ENCODE peak calls at places on chromosomes 16 and 17, in ten cellular contexts. X, E, Z, P, N, W, Y, I, M and G are unnamed samples.

GRCh38 chr17:36602924-36603384 is 1.6 kb downstream of the MRM1 start:
- DNase-seq in X (peak), E (no peak), Z (peak), P (peak), N (no peak), W (peak), Y (peak), I (no peak), M (peak), G (peak)

GRCh38 chr17:17236295-17237025 is 508 bp downstream of the FLCN start:
- DNase-seq in X (peak), E (no peak), Z (peak), P (peak), N (no peak), W (peak), Y (peak), I (no peak), M (peak), G (no peak)

GRCh38 chr16:31464348-31464769 is 5.1 kb downstream of the ARMC5 start:
- DNase-seq in X (no peak), E (no peak), Z (no peak), P (no peak), N (no peak), W (no peak), Y (no peak), I (no peak), M (no peak), G (no peak)

GRCh38 chr17:7041607-7042506 is 2.0 kb downstream of the SLC16A11 start:
- DNase-seq in X (no peak), E (no peak), Z (no peak), P (no peak), N (no peak), W (peak), Y (no peak), I (no peak), M (no peak), G (no peak)

GRCh38 chr16:52068447-52069074 is 478.4 kb downstream of the TOX3 start:
- DNase-seq in X (peak), E (no peak), Z (peak), P (peak), N (no peak), W (peak), Y (peak), I (no peak), M (no peak), G (no peak)

GRCh38 chr17:44267818-44268490 is at the start of gene SLC4A1:
- DNase-seq in X (no peak), E (no peak), Z (no peak), P (no peak), N (no peak), W (no peak), Y (no peak), I (no peak), M (no peak), G (no peak)

GRCh38 chr16:77169650-77170236 is 21.2 kb upstream of the MON1B start:
- DNase-seq in X (peak), E (no peak), Z (peak), P (peak), N (no peak), W (peak), Y (peak), I (no peak), M (peak), G (peak)

GRCh38 chr17:9531080-9531479 is 44.5 kb downstream of the STX8 start:
- DNase-seq in X (no peak), E (no peak), Z (no peak), P (no peak), N (no peak), W (peak), Y (no peak), I (no peak), M (no peak), G (no peak)

GRCh38 chr17:1484586-1485310 is 7.7 kb downstream of the MYO1C start:
- DNase-seq in X (peak), E (no peak), Z (peak), P (no peak), N (no peak), W (peak), Y (peak), I (no peak), M (peak), G (no peak)

GRCh38 chr16:81651758-81652718 is 127.1 kb upstream of the PLCG2 start:
- DNase-seq in X (no peak), E (no peak), Z (no peak), P (no peak), N (no peak), W (no peak), Y (no peak), I (no peak), M (no peak), G (no peak)

GRCh38 chr16:89346869-89347268 is 129.4 kb downstream of the ZNF778 start:
- DNase-seq in X (no peak), E (no peak), Z (no peak), P (no peak), N (no peak), W (no peak), Y (no peak), I (no peak), M (no peak), G (no peak)

GRCh38 chr16:89687092-89687940 is 827 bp downstream of the CDK10 start:
- DNase-seq in X (peak), E (no peak), Z (peak), P (peak), N (no peak), W (peak), Y (peak), I (peak), M (peak), G (no peak)

GRCh38 chr17:19727466-19728113 is 11.2 kb upstream of the SLC47A2 start:
- DNase-seq in X (peak), E (peak), Z (peak), P (peak), N (peak), W (peak), Y (peak), I (peak), M (no peak), G (no peak)

GRCh38 chr17:1087381-1088241 is 90.7 kb downstream of the TIMM22 start:
- DNase-seq in X (peak), E (no peak), Z (peak), P (no peak), N (peak), W (peak), Y (no peak), I (no peak), M (peak), G (no peak)

GRCh38 chr16:81337097-81337496 is 22.3 kb downstream of the GAN start:
- DNase-seq in X (no peak), E (no peak), Z (no peak), P (no peak), N (no peak), W (no peak), Y (no peak), I (no peak), M (no peak), G (no peak)

GRCh38 chr17:63425478-63425877 is 20.6 kb downstream of the CYB561 start:
- DNase-seq in X (peak), E (peak), Z (peak), P (peak), N (peak), W (peak), Y (peak), I (peak), M (peak), G (peak)

GRCh38 chr16:66391726-66392670 is 25.5 kb downstream of the CDH5 start:
- DNase-seq in X (no peak), E (no peak), Z (no peak), P (no peak), N (no peak), W (no peak), Y (no peak), I (peak), M (no peak), G (no peak)

GRCh38 chr16:47110939-47111338 is 32.8 kb downstream of the NETO2 start:
- DNase-seq in X (no peak), E (no peak), Z (no peak), P (no peak), N (no peak), W (no peak), Y (no peak), I (no peak), M (no peak), G (no peak)

GRCh38 chr17:79163071-79163470 is 88.4 kb downstream of the ENGASE start:
- DNase-seq in X (no peak), E (no peak), Z (no peak), P (no peak), N (no peak), W (no peak), Y (no peak), I (no peak), M (no peak), G (no peak)

GRCh38 chr17:38598536-38598935 is 7.2 kb downstream of the SRCIN1 start:
- DNase-seq in X (peak), E (no peak), Z (peak), P (peak), N (no peak), W (peak), Y (peak), I (no peak), M (peak), G (peak)

GRCh38 chr17:82893779-82894178 is 54.0 kb upstream of the ZNF750 start:
- DNase-seq in X (no peak), E (no peak), Z (peak), P (no peak), N (peak), W (no peak), Y (peak), I (no peak), M (no peak), G (no peak)

GRCh38 chr17:28720247-28720996 is 637 bp downstream of the RPL23A start:
- DNase-seq in X (no peak), E (no peak), Z (no peak), P (no peak), N (no peak), W (no peak), Y (no peak), I (no peak), M (no peak), G (no peak)

GRCh38 chr17:79045001-79045729 is 21.2 kb downstream of the C1QTNF1 start:
- DNase-seq in X (no peak), E (no peak), Z (no peak), P (no peak), N (no peak), W (no peak), Y (no peak), I (no peak), M (no peak), G (no peak)

GRCh38 chr17:386145-386876 is 33.7 kb upstream of the RPH3AL start:
- DNase-seq in X (peak), E (no peak), Z (peak), P (peak), N (peak), W (peak), Y (no peak), I (peak), M (peak), G (no peak)

GRCh38 chr17:27497696-27498095 is 41.4 kb downstream of the KSR1 start:
- DNase-seq in X (no peak), E (no peak), Z (no peak), P (no peak), N (no peak), W (no peak), Y (no peak), I (no peak), M (no peak), G (no peak)

GRCh38 chr17:45320931-45321461 is 4.2 kb upstream of the MAP3K14 start:
- DNase-seq in X (no peak), E (peak), Z (peak), P (peak), N (no peak), W (peak), Y (peak), I (no peak), M (peak), G (peak)

GRCh38 chr16:22726868-22727267 is 87.1 kb upstream of the HS3ST2 start:
- DNase-seq in X (no peak), E (no peak), Z (no peak), P (no peak), N (no peak), W (no peak), Y (no peak), I (no peak), M (no peak), G (no peak)

GRCh38 chr16:17475104-17475503 is 4.3 kb upstream of the XYLT1 start:
- DNase-seq in X (no peak), E (no peak), Z (no peak), P (no peak), N (no peak), W (no peak), Y (no peak), I (no peak), M (no peak), G (no peak)

GRCh38 chr17:34584805-34585416 is 5.5 kb downstream of the TMEM132E start:
- DNase-seq in X (no peak), E (peak), Z (peak), P (no peak), N (no peak), W (peak), Y (peak), I (no peak), M (no peak), G (no peak)

GRCh38 chr17:79369001-79369400 is 241.8 kb downstream of the RBFOX3 start:
- DNase-seq in X (no peak), E (no peak), Z (no peak), P (no peak), N (peak), W (no peak), Y (no peak), I (no peak), M (no peak), G (no peak)

GRCh38 chr16:89952049-89952448 is 3.5 kb downstream of the DEF8 start:
- DNase-seq in X (peak), E (no peak), Z (no peak), P (no peak), N (no peak), W (no peak), Y (no peak), I (no peak), M (no peak), G (no peak)

GRCh38 chr17:336110-337021 is 16.2 kb downstream of the RPH3AL start:
- DNase-seq in X (peak), E (no peak), Z (no peak), P (no peak), N (peak), W (no peak), Y (no peak), I (no peak), M (no peak), G (no peak)

GRCh38 chr16:52928955-52929354 is 123.7 kb downstream of the CHD9NB start:
- DNase-seq in X (no peak), E (no peak), Z (no peak), P (no peak), N (no peak), W (no peak), Y (no peak), I (no peak), M (no peak), G (no peak)

GRCh38 chr17:37488009-37488604 is 1.6 kb upstream of the DUSP14 start:
- DNase-seq in X (no peak), E (peak), Z (peak), P (peak), N (no peak), W (peak), Y (peak), I (no peak), M (peak), G (peak)

GRCh38 chr16:12901597-12902436 is at the start of gene SHISA9:
- DNase-seq in X (no peak), E (no peak), Z (no peak), P (no peak), N (no peak), W (peak), Y (no peak), I (no peak), M (no peak), G (no peak)
- H3K4me3 ChIP-seq in X (peak), E (no peak), Z (no peak), P (peak), N (peak), W (peak), Y (no peak), I (peak), M (peak), G (no peak)

GRCh38 chr17:49557204-49558024 is 18.3 kb upstream of the NXPH3 start:
- DNase-seq in X (no peak), E (no peak), Z (peak), P (peak), N (no peak), W (peak), Y (peak), I (peak), M (peak), G (no peak)
- TF ChIP-seq CTCF in X (peak), E (peak), Z (peak), P (peak), N (peak), W (peak), Y (peak), I (peak), M (peak), G (peak)

DNA sequence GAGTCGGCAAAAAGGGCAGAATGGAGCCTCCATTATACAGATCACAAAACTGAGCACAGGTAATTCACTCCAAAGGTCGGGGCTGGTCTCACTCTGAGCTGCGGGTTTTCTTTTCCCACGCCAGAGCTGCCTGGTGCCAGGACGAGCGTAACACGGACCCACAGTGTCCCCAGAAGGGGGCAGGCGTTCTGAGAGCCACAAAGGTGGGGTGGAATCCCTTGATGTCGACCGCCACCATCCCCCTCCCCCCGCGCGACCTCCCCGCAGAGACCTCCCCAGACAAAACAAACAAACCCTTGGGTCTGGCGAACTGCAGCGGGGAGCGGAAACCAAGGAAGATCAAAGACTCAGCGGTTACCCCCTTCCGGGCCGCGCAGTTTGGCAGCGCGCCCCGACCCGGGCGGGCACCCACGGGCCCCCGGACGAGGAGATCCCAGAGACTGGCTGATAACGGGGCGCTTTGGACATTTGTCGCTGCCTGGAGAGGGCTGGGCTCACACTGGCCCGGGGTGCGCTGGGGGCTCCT is 793 bp upstream of the NKD1 start:
- DNase-seq in X (peak), E (no peak), Z (peak), P (no peak), N (peak), W (peak), Y (no peak), I (no peak), M (no peak), G (no peak)
- H3K4me3 ChIP-seq in X (peak), E (peak), Z (peak), P (peak), N (peak), W (peak), Y (peak), I (peak), M (peak), G (no peak)

DNA sequence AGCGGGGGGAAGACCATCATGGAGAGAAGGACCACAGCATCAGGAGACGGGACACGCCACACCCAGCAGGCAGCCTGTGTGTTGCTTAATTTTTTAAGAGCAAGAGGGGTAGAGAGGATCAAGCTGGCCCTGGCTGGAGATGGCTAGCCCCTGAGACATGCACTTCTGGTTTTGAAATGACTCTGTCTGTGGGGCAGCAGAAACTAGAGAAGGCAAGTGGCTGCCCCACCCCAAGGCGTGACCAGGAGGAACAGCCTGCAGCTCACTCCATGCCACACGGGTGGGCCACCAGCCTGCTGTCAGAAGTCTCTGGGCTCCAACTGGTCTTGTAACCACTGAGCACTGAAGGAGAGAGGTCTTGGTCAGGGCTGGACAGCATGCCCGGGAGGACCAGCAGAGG is 75.5 kb downstream of the SOCS1 start:
- DNase-seq in X (peak), E (no peak), Z (no peak), P (no peak), N (no peak), W (no peak), Y (no peak), I (no peak), M (no peak), G (no peak)
- TF ChIP-seq CTCF in X (no peak), E (no peak), Z (no peak), P (no peak), N (no peak), W (no peak), Y (no peak), I (no peak), M (no peak), G (no peak)

GRCh38 chr16:27853101-27853500 is 210.4 kb downstream of the GSG1L start:
- DNase-seq in X (no peak), E (no peak), Z (no peak), P (no peak), N (no peak), W (no peak), Y (no peak), I (peak), M (no peak), G (no peak)
- H3K4me3 ChIP-seq in X (no peak), E (no peak), Z (no peak), P (no peak), N (no peak), W (no peak), Y (no peak), I (no peak), M (no peak), G (no peak)

GRCh38 chr17:5582177-5582885 is 2.0 kb downstream of the NLRP1 start:
- DNase-seq in X (no peak), E (no peak), Z (no peak), P (no peak), N (no peak), W (no peak), Y (no peak), I (no peak), M (no peak), G (no peak)

GRCh38 chr17:5584383-5584951 is at the start of gene NLRP1:
- DNase-seq in X (peak), E (peak), Z (peak), P (peak), N (peak), W (peak), Y (peak), I (peak), M (peak), G (peak)

GRCh38 chr17:5581655-5582054 is 2.7 kb downstream of the NLRP1 start:
- DNase-seq in X (no peak), E (no peak), Z (no peak), P (no peak), N (no peak), W (no peak), Y (no peak), I (no peak), M (no peak), G (no peak)

GRCh38 chr17:5584971-5585794 is 874 bp upstream of the NLRP1 start:
- DNase-seq in X (no peak), E (peak), Z (peak), P (no peak), N (no peak), W (no peak), Y (peak), I (no peak), M (no peak), G (peak)

GRCh38 chr17:5583426-5584382 is 605 bp downstream of the NLRP1 start:
- DNase-seq in X (no peak), E (no peak), Z (no peak), P (no peak), N (peak), W (no peak), Y (no peak), I (no peak), M (no peak), G (no peak)
- TF ChIP-seq CTCF in X (no peak), E (peak), Z (no peak), P (no peak), N (no peak), W (no peak), Y (no peak), I (no peak), M (no peak), G (no peak)

DNA sequence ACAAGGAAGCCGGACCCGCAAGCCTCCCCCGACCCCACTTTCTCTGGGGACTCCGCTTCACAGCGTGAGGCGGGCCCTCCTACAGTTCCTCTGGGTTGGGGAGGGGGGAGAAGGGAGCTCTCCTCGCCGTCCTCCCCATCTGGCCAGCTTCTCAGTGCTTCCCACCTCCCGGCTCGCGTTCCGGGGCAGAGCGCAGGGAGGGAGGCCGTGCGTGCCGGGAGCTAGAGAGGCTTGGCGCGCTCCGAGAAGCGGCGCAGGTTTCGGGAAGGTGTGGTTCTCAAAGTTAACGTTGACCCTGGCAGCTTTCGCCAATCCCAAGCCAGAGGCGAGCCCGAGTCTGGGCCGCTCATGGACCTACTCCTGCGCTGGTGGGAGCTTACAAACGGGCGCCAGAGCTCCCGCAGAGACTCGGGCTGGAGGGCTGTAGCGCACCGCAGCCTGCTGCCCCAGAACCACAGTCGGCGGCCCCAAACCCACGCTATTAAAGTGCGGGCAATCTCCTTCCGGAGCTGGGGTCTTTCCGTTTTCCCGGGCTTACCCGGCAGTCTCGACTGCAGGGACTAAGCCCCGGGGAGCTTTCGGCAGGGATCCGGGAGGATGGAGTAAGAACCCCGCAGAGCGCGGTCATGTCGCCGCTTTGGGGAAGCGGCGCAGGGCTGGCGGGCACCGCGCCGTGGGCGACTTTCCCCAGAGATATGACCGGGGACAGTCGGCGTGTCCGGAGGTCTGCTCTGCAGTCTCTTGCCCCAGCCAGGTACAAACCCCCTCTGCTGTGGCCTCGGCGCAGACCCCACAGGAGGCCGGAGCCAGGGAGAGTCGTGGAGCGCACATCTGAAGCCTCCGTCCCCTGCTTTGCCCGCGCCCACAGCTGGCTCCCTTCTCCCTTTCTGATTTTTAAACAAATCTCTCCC is 797 bp downstream of the CDH11 start:
- DNase-seq in X (no peak), E (no peak), Z (peak), P (no peak), N (peak), W (peak), Y (peak), I (no peak), M (no peak), G (no peak)
- H3K4me3 ChIP-seq in X (peak), E (peak), Z (peak), P (peak), N (peak), W (peak), Y (peak), I (peak), M (no peak), G (peak)